ENCODE peak calls at places on chromosomes 1 and 21, in seven cellular contexts. E is AG10803, Y is amniotic epithelial cell, A is C1 segment of cervical spinal cord, P is Caki2, V is kidney glomerular epithelial cell, H is T-helper 2 cell. O is an unnamed sample.

GRCh38 chr1:63601463-63601862 is 8.3 kb downstream of the PGM1 start:
- DNase-seq in E (no peak), Y (no peak), A (no peak), P (no peak), V (no peak), H (no peak), O (no peak)

GRCh38 chr1:223703668-223704013 is 8.7 kb upstream of the CAPN2 start:
- DNase-seq in E (no peak), Y (no peak), A (no peak), P (no peak), V (no peak), H (no peak), O (no peak)

GRCh38 chr21:41927727-41928409 is 25.9 kb downstream of the C2CD2 start:
- DNase-seq in E (no peak), Y (no peak), A (no peak), P (no peak), V (no peak), H (no peak), O (no peak)

GRCh38 chr1:59699227-59699847 is 115.4 kb upstream of the HOOK1 start:
- DNase-seq in E (peak), Y (peak), A (no peak), P (peak), V (peak), H (peak), O (no peak)

GRCh38 chr1:211928993-211929637 is 98.6 kb upstream of the LPGAT1 start:
- DNase-seq in E (peak), Y (peak), A (no peak), P (no peak), V (no peak), H (no peak), O (peak)

GRCh38 chr1:113758631-113759340 is 500 bp downstream of the PHTF1 start:
- DNase-seq in E (peak), Y (peak), A (peak), P (peak), V (peak), H (peak), O (peak)

GRCh38 chr21:45332415-45332814 is 44.7 kb upstream of the POFUT2 start:
- DNase-seq in E (no peak), Y (no peak), A (no peak), P (no peak), V (no peak), H (no peak), O (no peak)

GRCh38 chr21:43951911-43952703 is 60.0 kb upstream of the TRAPPC10 start:
- DNase-seq in E (no peak), Y (no peak), A (no peak), P (no peak), V (no peak), H (no peak), O (no peak)

GRCh38 chr1:12618661-12619395 is 818 bp upstream of the DHRS3 start:
- DNase-seq in E (peak), Y (peak), A (peak), P (peak), V (peak), H (peak), O (peak)

GRCh38 chr21:15741510-15741909 is 11.7 kb downstream of the USP25 start:
- DNase-seq in E (peak), Y (peak), A (no peak), P (no peak), V (no peak), H (no peak), O (no peak)

GRCh38 chr1:92839442-92839841 is 7.6 kb downstream of the RPL5 start:
- DNase-seq in E (no peak), Y (peak), A (no peak), P (no peak), V (no peak), H (no peak), O (no peak)

GRCh38 chr1:86258106-86258505 is 101.5 kb upstream of the COL24A1 start:
- DNase-seq in E (peak), Y (no peak), A (no peak), P (no peak), V (no peak), H (no peak), O (no peak)

GRCh38 chr1:30684259-30684658 is 39.1 kb downstream of the MATN1 start:
- DNase-seq in E (no peak), Y (no peak), A (no peak), P (no peak), V (no peak), H (no peak), O (no peak)

GRCh38 chr1:223712856-223713494 is 636 bp downstream of the CAPN2 start:
- DNase-seq in E (no peak), Y (no peak), A (no peak), P (no peak), V (no peak), H (peak), O (no peak)

GRCh38 chr1:116486424-116486823 is 84.4 kb downstream of the CD58 start:
- DNase-seq in E (peak), Y (peak), A (no peak), P (no peak), V (no peak), H (no peak), O (no peak)

GRCh38 chr1:168509875-168510594 is 33.8 kb downstream of the XCL2 start:
- DNase-seq in E (no peak), Y (no peak), A (no peak), P (no peak), V (no peak), H (peak), O (no peak)

GRCh38 chr1:229334716-229335115 is 8.1 kb downstream of the CCSAP start:
- DNase-seq in E (no peak), Y (no peak), A (no peak), P (no peak), V (no peak), H (no peak), O (no peak)

GRCh38 chr1:201450721-201451291 is 18.2 kb downstream of the PHLDA3 start:
- DNase-seq in E (peak), Y (peak), A (peak), P (no peak), V (peak), H (no peak), O (no peak)

GRCh38 chr1:29805896-29806160 is 569.5 kb downstream of the PTPRU start:
- DNase-seq in E (no peak), Y (no peak), A (no peak), P (no peak), V (no peak), H (no peak), O (peak)

GRCh38 chr1:164716992-164717703 is 158.2 kb downstream of the PBX1 start:
- DNase-seq in E (peak), Y (peak), A (no peak), P (no peak), V (no peak), H (no peak), O (no peak)

GRCh38 chr21:26513212-26513611 is 59.9 kb downstream of the CYYR1 start:
- DNase-seq in E (peak), Y (peak), A (no peak), P (no peak), V (no peak), H (no peak), O (no peak)

GRCh38 chr1:247448107-247448778 is 9.7 kb downstream of the OR2B11 start:
- DNase-seq in E (peak), Y (peak), A (peak), P (peak), V (peak), H (no peak), O (peak)

GRCh38 chr21:40386301-40386911 is 460.6 kb downstream of the DSCAM start:
- DNase-seq in E (no peak), Y (no peak), A (peak), P (peak), V (peak), H (no peak), O (peak)

GRCh38 chr1:4460651-4461050 is 193.8 kb upstream of the AJAP1 start:
- DNase-seq in E (no peak), Y (no peak), A (no peak), P (no peak), V (no peak), H (no peak), O (no peak)

GRCh38 chr1:218524526-218524925 is 179.4 kb downstream of the TGFB2 start:
- DNase-seq in E (peak), Y (no peak), A (no peak), P (no peak), V (no peak), H (no peak), O (no peak)

GRCh38 chr1:40312238-40313205 is 4.6 kb downstream of the COL9A2 start:
- DNase-seq in E (no peak), Y (no peak), A (peak), P (no peak), V (no peak), H (no peak), O (peak)

GRCh38 chr1:168972887-168973286 is 133.6 kb upstream of the ATP1B1 start:
- DNase-seq in E (no peak), Y (no peak), A (no peak), P (no peak), V (no peak), H (no peak), O (peak)